ENCODE peak calls at places on chromosome 12, in ten cellular contexts. T is upper lobe of right lung; Q is left ventricle myocardium inferior; E is psoas muscle; C is A549; H is CD8-positive, alpha-beta T cell; N is iPS DF 6.9; V is aorta; R is left lung; Z is SK-N-SH. M is an unnamed sample. For H3K4me1, the result is how much of the 10 kb centered on the place peaks cover.

GRCh38 chr12:61920230-61920629 is 340.0 kb upstream of the USP15 start:
- DNase-seq in T (no peak), Q (no peak), E (no peak), C (no peak), H (no peak), N (no peak), V (no peak), R (no peak), Z (no peak), M (no peak)

GRCh38 chr12:113897406-113897805 is 68.7 kb downstream of the RBM19 start:
- DNase-seq in T (no peak), Q (no peak), E (no peak), C (no peak), H (no peak), N (no peak), V (no peak), R (no peak), Z (no peak), M (no peak)

GRCh38 chr12:27193854-27194544 is 50.1 kb upstream of the STK38L start:
- DNase-seq in T (no peak), Q (peak), E (no peak), C (peak), H (no peak), N (no peak), V (peak), R (no peak), Z (peak), M (no peak)

GRCh38 chr12:130557876-130558770 is 158.0 kb downstream of the RIMBP2 start:
- DNase-seq in T (no peak), Q (no peak), E (no peak), C (no peak), H (no peak), N (no peak), V (no peak), R (no peak), Z (no peak), M (no peak)

GRCh38 chr12:108104657-108105056 is 24.4 kb upstream of the WSCD2 start:
- DNase-seq in T (no peak), Q (no peak), E (no peak), C (no peak), H (no peak), N (no peak), V (no peak), R (no peak), Z (no peak), M (no peak)

GRCh38 chr12:77686760-77687159 is 143.9 kb upstream of the NAV3 start:
- DNase-seq in T (no peak), Q (no peak), E (no peak), C (no peak), H (no peak), N (no peak), V (no peak), R (no peak), Z (no peak), M (no peak)

GRCh38 chr12:1797011-1797901 is 23.1 kb upstream of the LRTM2 start:
- DNase-seq in T (peak), Q (peak), E (peak), C (no peak), H (peak), N (no peak), V (peak), R (peak), Z (peak), M (peak)

GRCh38 chr12:116264525-116265070 is 12.9 kb downstream of the MED13L start:
- DNase-seq in T (no peak), Q (no peak), E (no peak), C (no peak), H (no peak), N (no peak), V (no peak), R (no peak), Z (no peak), M (no peak)

GRCh38 chr12:123801573-123802178 is 39.6 kb downstream of the DNAH10 start:
- DNase-seq in T (no peak), Q (no peak), E (no peak), C (peak), H (no peak), N (no peak), V (no peak), R (no peak), Z (no peak), M (no peak)

GRCh38 chr12:125999643-126000042 is 934.4 kb downstream of the AACS start:
- DNase-seq in T (no peak), Q (no peak), E (no peak), C (no peak), H (no peak), N (no peak), V (no peak), R (no peak), Z (no peak), M (no peak)

GRCh38 chr12:110284597-110284996 is 3.5 kb downstream of the ATP2A2 start:
- DNase-seq in T (no peak), Q (no peak), E (no peak), C (no peak), H (no peak), N (no peak), V (no peak), R (no peak), Z (no peak), M (no peak)

GRCh38 chr12:1841606-1842182 is 21.3 kb downstream of the LRTM2 start:
- DNase-seq in T (peak), Q (no peak), E (no peak), C (no peak), H (no peak), N (no peak), V (no peak), R (no peak), Z (no peak), M (no peak)

GRCh38 chr12:6953417-6954315 is 2.5 kb downstream of the PTPN6 start:
- DNase-seq in T (peak), Q (peak), E (no peak), C (no peak), H (peak), N (no peak), V (peak), R (peak), Z (peak), M (peak)

GRCh38 chr12:100554608-100555077 is 18.8 kb upstream of the GAS2L3 start:
- DNase-seq in T (no peak), Q (no peak), E (no peak), C (peak), H (no peak), N (peak), V (no peak), R (no peak), Z (peak), M (no peak)

GRCh38 chr12:95802482-95803264 is 12.1 kb upstream of the NTN4 start:
- DNase-seq in T (no peak), Q (no peak), E (no peak), C (peak), H (no peak), N (no peak), V (no peak), R (no peak), Z (no peak), M (no peak)

GRCh38 chr12:49824416-49824815 is 3.8 kb downstream of the NCKAP5L start:
- DNase-seq in T (no peak), Q (no peak), E (no peak), C (no peak), H (no peak), N (no peak), V (no peak), R (no peak), Z (no peak), M (no peak)

GRCh38 chr12:62215506-62215905 is 44.7 kb upstream of the USP15 start:
- DNase-seq in T (no peak), Q (no peak), E (no peak), C (no peak), H (no peak), N (no peak), V (no peak), R (no peak), Z (no peak), M (no peak)

GRCh38 chr12:23860019-23860418 is 89.5 kb downstream of the SOX5 start:
- DNase-seq in T (no peak), Q (no peak), E (no peak), C (no peak), H (no peak), N (no peak), V (no peak), R (no peak), Z (no peak), M (no peak)

GRCh38 chr12:89225808-89226368 is 126.4 kb downstream of the DUSP6 start:
- DNase-seq in T (no peak), Q (no peak), E (no peak), C (peak), H (no peak), N (peak), V (no peak), R (peak), Z (no peak), M (peak)

GRCh38 chr12:121713257-121714155 is 954 bp downstream of the TMEM120B start:
- DNase-seq in T (no peak), Q (peak), E (peak), C (no peak), H (no peak), N (no peak), V (peak), R (peak), Z (no peak), M (no peak)

GRCh38 chr12:132471011-132471857 is 18.7 kb upstream of the FBRSL1 start:
- DNase-seq in T (no peak), Q (no peak), E (no peak), C (peak), H (no peak), N (no peak), V (no peak), R (no peak), Z (no peak), M (peak)

GRCh38 chr12:121495746-121496145 is 85.1 kb downstream of the KDM2B start:
- DNase-seq in T (no peak), Q (no peak), E (no peak), C (no peak), H (no peak), N (no peak), V (no peak), R (no peak), Z (no peak), M (no peak)

GRCh38 chr12:14564336-14564959 is 3.2 kb downstream of the PLBD1 start:
- DNase-seq in T (no peak), Q (no peak), E (no peak), C (no peak), H (no peak), N (no peak), V (no peak), R (no peak), Z (peak), M (no peak)

GRCh38 chr12:50302686-50303085 is 19.4 kb upstream of the LIMA1 start:
- DNase-seq in T (no peak), Q (no peak), E (no peak), C (no peak), H (no peak), N (no peak), V (no peak), R (no peak), Z (no peak), M (no peak)

GRCh38 chr12:6084261-6084968 is 40.1 kb downstream of the VWF start:
- DNase-seq in T (no peak), Q (no peak), E (peak), C (peak), H (no peak), N (peak), V (no peak), R (no peak), Z (peak), M (no peak)

GRCh38 chr12:102197789-102198188 is at the start of gene PMCH:
- DNase-seq in T (no peak), Q (no peak), E (no peak), C (no peak), H (no peak), N (no peak), V (no peak), R (no peak), Z (no peak), M (no peak)

GRCh38 chr12:64404470-64405446 is 566 bp downstream of the XPOT start:
- DNase-seq in T (peak), Q (peak), E (peak), C (peak), H (peak), N (no peak), V (peak), R (peak), Z (peak), M (peak)

GRCh38 chr12:105935106-105935505 is 203.6 kb downstream of the NUAK1 start:
- DNase-seq in T (no peak), Q (no peak), E (no peak), C (no peak), H (no peak), N (no peak), V (no peak), R (no peak), Z (no peak), M (no peak)

GRCh38 chr12:30687265-30687986 is 8.2 kb downstream of the IPO8 start:
- DNase-seq in T (no peak), Q (no peak), E (no peak), C (peak), H (no peak), N (no peak), V (no peak), R (no peak), Z (no peak), M (no peak)

GRCh38 chr12:119989619-119990381 is 764 bp downstream of the BICDL1 start:
- DNase-seq in T (peak), Q (peak), E (peak), C (peak), H (peak), N (no peak), V (peak), R (peak), Z (peak), M (peak)

GRCh38 chr12:47829584-47829983 is 9.9 kb upstream of the HDAC7 start:
- DNase-seq in T (no peak), Q (no peak), E (no peak), C (no peak), H (no peak), N (no peak), V (peak), R (no peak), Z (no peak), M (no peak)

GRCh38 chr12:47828008-47828966 is 8.6 kb upstream of the HDAC7 start:
- DNase-seq in T (no peak), Q (peak), E (no peak), C (no peak), H (no peak), N (no peak), V (peak), R (no peak), Z (peak), M (peak)

GRCh38 chr12:47825239-47825639 is 5.5 kb upstream of the HDAC7 start:
- DNase-seq in T (peak), Q (peak), E (peak), C (peak), H (no peak), N (no peak), V (peak), R (peak), Z (no peak), M (no peak)

GRCh38 chr12:47832263-47832933 is 12.7 kb upstream of the HDAC7 start:
- DNase-seq in T (no peak), Q (no peak), E (no peak), C (no peak), H (no peak), N (no peak), V (peak), R (no peak), Z (no peak), M (no peak)

DNA sequence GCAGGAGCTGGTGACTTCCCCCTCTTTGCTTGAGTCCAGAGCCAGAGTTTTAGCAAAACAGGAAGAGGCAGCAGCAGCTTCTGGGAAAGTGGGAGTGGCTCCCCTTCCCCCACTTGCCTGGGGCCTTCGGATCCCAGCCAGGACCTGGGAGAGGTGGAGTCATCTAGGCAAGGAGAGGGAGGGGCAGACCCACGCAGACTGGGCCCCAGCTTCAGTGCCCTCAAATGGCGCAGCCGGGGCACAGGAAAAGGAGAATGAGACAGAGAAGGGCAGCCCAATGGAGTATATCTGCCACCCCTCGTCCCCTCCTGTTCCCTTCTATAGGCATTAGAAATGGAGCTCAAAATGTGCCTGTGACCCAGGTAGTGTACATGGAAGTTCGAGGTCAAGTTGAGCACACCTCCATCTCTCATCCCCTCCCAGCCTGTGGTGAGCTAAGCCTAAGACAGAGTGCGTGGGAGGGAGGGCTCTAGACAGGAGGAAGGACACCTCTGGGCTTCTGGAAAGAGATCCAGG is 9.3 kb upstream of the HDAC7 start:
- DNase-seq in T (peak), Q (peak), E (peak), C (peak), H (no peak), N (no peak), V (peak), R (peak), Z (peak), M (peak)
- H3K4me3 ChIP-seq in T (peak), Q (peak), E (no peak), C (no peak), H (no peak), N (no peak), V (no peak), R (no peak), Z (no peak), M (no peak)

DNA sequence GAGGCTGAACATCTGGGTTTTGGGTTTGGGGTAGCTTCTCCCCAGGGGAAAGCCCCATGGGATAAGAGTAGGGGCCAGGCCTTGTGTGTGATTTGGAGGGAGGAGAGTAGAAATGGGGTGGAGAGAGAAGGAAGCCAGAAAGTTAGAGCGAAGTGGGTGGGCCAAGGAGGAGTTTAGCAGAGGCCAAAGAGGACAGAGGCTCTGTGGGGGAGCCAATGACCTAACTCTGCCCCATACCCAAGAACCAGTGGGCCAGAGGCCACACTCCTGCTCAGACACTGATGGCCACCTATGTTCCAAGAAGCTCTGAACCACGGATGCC is 9.3 kb downstream of the ZNF385A start:
- DNase-seq in T (no peak), Q (no peak), E (no peak), C (no peak), H (no peak), N (no peak), V (no peak), R (no peak), Z (no peak), M (no peak)
- H3K4me1 ChIP-seq in T (under half), Q (half or more), E (half or more), C (half or more), H (under half), N (under half), V (under half), R (under half), Z (under half), M (under half)

GRCh38 chr12:3202734-3203446 is 125.7 kb downstream of the TSPAN9 start:
- DNase-seq in T (peak), Q (no peak), E (peak), C (peak), H (peak), N (no peak), V (no peak), R (no peak), Z (peak), M (peak)

GRCh38 chr12:3200032-3200617 is 122.9 kb downstream of the TSPAN9 start:
- DNase-seq in T (peak), Q (peak), E (peak), C (peak), H (no peak), N (peak), V (peak), R (no peak), Z (peak), M (peak)

GRCh38 chr12:3200779-3201738 is 123.9 kb downstream of the TSPAN9 start:
- DNase-seq in T (no peak), Q (no peak), E (no peak), C (no peak), H (no peak), N (no peak), V (no peak), R (no peak), Z (peak), M (no peak)

GRCh38 chr12:3203713-3204112 is 126.5 kb downstream of the TSPAN9 start:
- DNase-seq in T (no peak), Q (no peak), E (no peak), C (no peak), H (no peak), N (no peak), V (no peak), R (no peak), Z (no peak), M (no peak)

DNA sequence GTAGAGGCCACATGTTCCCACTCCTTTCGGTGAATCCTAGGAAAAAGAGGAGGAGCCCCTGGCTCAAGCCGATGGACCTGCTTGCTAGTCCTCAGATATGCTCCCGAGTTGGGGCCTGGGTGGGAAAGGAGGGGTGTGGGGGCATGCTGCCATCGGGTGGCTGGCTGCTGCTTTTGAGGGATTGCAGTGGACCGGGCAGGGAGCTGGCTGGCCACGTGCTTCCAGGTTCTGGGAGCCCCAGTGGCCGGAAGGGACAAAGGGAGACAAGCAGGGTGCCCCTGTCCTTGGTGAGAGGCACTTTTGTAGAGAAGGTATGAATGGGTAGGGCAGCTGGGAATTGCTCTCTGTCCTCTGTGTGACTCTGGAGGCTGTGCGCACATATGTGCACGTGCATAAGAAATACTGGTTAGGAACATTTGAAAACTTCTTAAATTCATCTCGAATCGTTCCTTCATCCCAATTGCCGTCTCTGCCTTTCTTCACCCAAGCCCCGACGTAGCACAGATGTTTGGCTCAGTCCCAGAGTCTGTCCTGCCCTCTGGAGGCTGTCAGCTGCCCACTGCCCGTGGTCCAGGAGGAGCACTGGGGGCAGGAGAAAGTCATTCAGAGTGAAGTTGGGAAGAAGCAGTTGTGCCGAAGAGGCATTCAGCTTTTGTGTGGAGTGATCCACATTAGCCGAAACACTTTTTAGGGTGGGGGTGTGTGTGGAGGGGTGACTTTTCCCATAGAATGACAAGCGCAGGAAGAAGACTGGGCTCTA is 124.7 kb downstream of the TSPAN9 start:
- DNase-seq in T (no peak), Q (peak), E (no peak), C (no peak), H (no peak), N (no peak), V (no peak), R (no peak), Z (no peak), M (no peak)
- H3K4me3 ChIP-seq in T (no peak), Q (peak), E (peak), C (no peak), H (no peak), N (no peak), V (no peak), R (no peak), Z (no peak), M (no peak)

GRCh38 chr12:53502331-53502730 is 1.2 kb downstream of the TARBP2 start:
- DNase-seq in T (peak), Q (no peak), E (no peak), C (no peak), H (no peak), N (no peak), V (no peak), R (no peak), Z (no peak), M (no peak)
- H3K4me1 ChIP-seq in T (under half), Q (under half), E (under half), C (under half), H (under half), N (under half), V (under half), R (under half), Z (under half), M (under half)

GRCh38 chr12:45670339-45671065 is 59.0 kb upstream of the ARID2 start:
- DNase-seq in T (no peak), Q (no peak), E (no peak), C (no peak), H (no peak), N (no peak), V (no peak), R (no peak), Z (no peak), M (no peak)

GRCh38 chr12:45674181-45674580 is 55.3 kb upstream of the ARID2 start:
- DNase-seq in T (no peak), Q (no peak), E (no peak), C (no peak), H (no peak), N (no peak), V (no peak), R (no peak), Z (no peak), M (no peak)

GRCh38 chr12:45675534-45675933 is 54.0 kb upstream of the ARID2 start:
- DNase-seq in T (no peak), Q (no peak), E (no peak), C (no peak), H (no peak), N (no peak), V (no peak), R (no peak), Z (no peak), M (no peak)

GRCh38 chr12:45671254-45671653 is 58.3 kb upstream of the ARID2 start:
- DNase-seq in T (no peak), Q (no peak), E (no peak), C (no peak), H (no peak), N (no peak), V (no peak), R (no peak), Z (no peak), M (no peak)

GRCh38 chr12:45674583-45674982 is 54.9 kb upstream of the ARID2 start:
- DNase-seq in T (peak), Q (peak), E (peak), C (peak), H (no peak), N (no peak), V (peak), R (peak), Z (no peak), M (no peak)
- H3K4me3 ChIP-seq in T (no peak), Q (no peak), E (no peak), C (no peak), H (no peak), N (no peak), V (no peak), R (no peak), Z (no peak), M (no peak)